ENCODE peak calls at places on chromosome 12, in four cellular contexts. I is NCI-H345, A is ELR, F is T follicular helper cell. Z is an unnamed sample.

GRCh38 chr12:91111366-91112321 is at the start of gene LUM:
- DNase-seq in I (no peak), A (peak), F (no peak), Z (peak)

GRCh38 chr12:62210422-62210821 is 49.8 kb upstream of the USP15 start:
- DNase-seq in I (peak), A (peak), F (peak), Z (no peak)

GRCh38 chr12:5599378-5599777 is 167.5 kb downstream of the NTF3 start:
- DNase-seq in I (no peak), A (no peak), F (no peak), Z (no peak)

GRCh38 chr12:132469423-132469822 is 20.5 kb upstream of the FBRSL1 start:
- DNase-seq in I (no peak), A (no peak), F (no peak), Z (no peak)

GRCh38 chr12:102960766-102961487 is 3.5 kb downstream of the ASCL1 start:
- DNase-seq in I (peak), A (no peak), F (no peak), Z (no peak)

GRCh38 chr12:69648476-69648875 is 37.8 kb upstream of the LRRC10 start:
- DNase-seq in I (no peak), A (peak), F (no peak), Z (no peak)

GRCh38 chr12:117662220-117662619 is 300.8 kb upstream of the NOS1 start:
- DNase-seq in I (no peak), A (no peak), F (no peak), Z (no peak)

GRCh38 chr12:33588082-33588712 is 148.6 kb upstream of the SYT10 start:
- DNase-seq in I (no peak), A (peak), F (no peak), Z (peak)

GRCh38 chr12:113461666-113462065 is 10.0 kb downstream of the LHX5 start:
- DNase-seq in I (no peak), A (peak), F (no peak), Z (no peak)

GRCh38 chr12:118436986-118437385 is 60.6 kb downstream of the SUDS3 start:
- DNase-seq in I (no peak), A (peak), F (no peak), Z (no peak)

GRCh38 chr12:95674631-95675030 is 115.9 kb downstream of the NTN4 start:
- DNase-seq in I (peak), A (no peak), F (no peak), Z (no peak)

GRCh38 chr12:1206118-1206734 is 215.2 kb downstream of the ERC1 start:
- DNase-seq in I (no peak), A (no peak), F (no peak), Z (no peak)

GRCh38 chr12:21614510-21614909 is 9.9 kb upstream of the GYS2 start:
- DNase-seq in I (no peak), A (no peak), F (no peak), Z (no peak)

GRCh38 chr12:92574046-92574783 is 128.6 kb upstream of the PLEKHG7 start:
- DNase-seq in I (peak), A (peak), F (no peak), Z (peak)

GRCh38 chr12:22874151-22874550 is 249.2 kb downstream of the ETNK1 start:
- DNase-seq in I (no peak), A (no peak), F (no peak), Z (no peak)

GRCh38 chr12:113903381-113903863 is 62.7 kb downstream of the RBM19 start:
- DNase-seq in I (no peak), A (peak), F (no peak), Z (no peak)

GRCh38 chr12:57629897-57630471 is 3.0 kb downstream of the B4GALNT1 start:
- DNase-seq in I (no peak), A (no peak), F (no peak), Z (no peak)

GRCh38 chr12:65609359-65609771 is 214.9 kb upstream of the HMGA2 start:
- DNase-seq in I (no peak), A (peak), F (no peak), Z (no peak)

GRCh38 chr12:122471324-122472226 is 29.2 kb downstream of the ZCCHC8 start:
- DNase-seq in I (peak), A (peak), F (no peak), Z (peak)

GRCh38 chr12:102978316-102978715 is 20.8 kb downstream of the ASCL1 start:
- DNase-seq in I (no peak), A (no peak), F (no peak), Z (no peak)

GRCh38 chr12:89883630-89884364 is 175.2 kb upstream of the ATP2B1 start:
- DNase-seq in I (peak), A (no peak), F (no peak), Z (no peak)

GRCh38 chr12:38669530-38669929 is 235.9 kb downstream of the CPNE8 start:
- DNase-seq in I (no peak), A (no peak), F (no peak), Z (no peak)

GRCh38 chr12:115871714-115872113 is 405.8 kb downstream of the MED13L start:
- DNase-seq in I (peak), A (peak), F (no peak), Z (no peak)

GRCh38 chr12:113587720-113588119 is 116.0 kb upstream of the LHX5 start:
- DNase-seq in I (no peak), A (no peak), F (no peak), Z (no peak)

GRCh38 chr12:25280082-25280481 is 29.4 kb upstream of the KRAS start:
- DNase-seq in I (no peak), A (no peak), F (no peak), Z (no peak)

GRCh38 chr12:64006211-64006610 is 161.7 kb downstream of the SRGAP1 start:
- DNase-seq in I (no peak), A (peak), F (no peak), Z (no peak)

GRCh38 chr12:124008629-124009028 is 35.6 kb downstream of the ZNF664 start:
- DNase-seq in I (no peak), A (no peak), F (no peak), Z (no peak)

GRCh38 chr12:106960443-106960842 is 4.7 kb downstream of the TMEM263 start:
- DNase-seq in I (no peak), A (no peak), F (no peak), Z (no peak)

GRCh38 chr12:124993568-124994434 is at the start of gene BRI3BP:
- DNase-seq in I (peak), A (peak), F (peak), Z (peak)

GRCh38 chr12:124774462-124775167 is 89.0 kb downstream of the SCARB1 start:
- DNase-seq in I (no peak), A (peak), F (no peak), Z (peak)

GRCh38 chr12:50579757-50580267 is 75.0 kb downstream of the DIP2B start:
- DNase-seq in I (no peak), A (peak), F (no peak), Z (no peak)

GRCh38 chr12:18421840-18422239 is 160.5 kb downstream of the PIK3C2G start:
- DNase-seq in I (no peak), A (peak), F (no peak), Z (no peak)

GRCh38 chr12:62635630-62636029 is 169.0 kb downstream of the MON2 start:
- DNase-seq in I (no peak), A (no peak), F (no peak), Z (no peak)

GRCh38 chr12:79561401-79562132 is 129.2 kb downstream of the PAWR start:
- DNase-seq in I (no peak), A (no peak), F (no peak), Z (no peak)

GRCh38 chr12:12486661-12487240 is 75.9 kb downstream of the DUSP16 start:
- DNase-seq in I (no peak), A (no peak), F (no peak), Z (peak)

GRCh38 chr12:104956870-104957301 is 1.2 kb downstream of the SLC41A2 start:
- DNase-seq in I (no peak), A (peak), F (no peak), Z (no peak)

GRCh38 chr12:45729233-45730115 is at the start of gene ARID2:
- DNase-seq in I (peak), A (peak), F (peak), Z (peak)

GRCh38 chr12:108649668-108650067 is 16.0 kb upstream of the SELPLG start:
- DNase-seq in I (no peak), A (peak), F (no peak), Z (no peak)

Z was measured in adrenal gland.